ENCODE peak calls at places on chromosome 12, in four cellular contexts. I, Y, J and F are unnamed samples.

GRCh38 chr12:85155791-85156190 is 119.6 kb downstream of the LRRIQ1 start:
- DNase-seq in Y (no peak), J (no peak), I (peak; percentile 18), F (no peak)

GRCh38 chr12:130350715-130351114 is 13.0 kb downstream of the PIWIL1 start:
- DNase-seq in I (no peak), J (no peak), Y (no peak), F (no peak)

GRCh38 chr12:131281016-131281415 is 327.3 kb downstream of the ADGRD1 start:
- DNase-seq in J (no peak), I (no peak), Y (no peak), F (peak; percentile 24)

GRCh38 chr12:67803450-67804034 is 155.0 kb downstream of the DYRK2 start:
- DNase-seq in I (no peak), Y (no peak), J (no peak), F (no peak)

GRCh38 chr12:126784328-126784921 is 1482.5 kb upstream of the TMEM132C start:
- DNase-seq in I (peak; percentile 29), J (no peak), Y (no peak), F (no peak)

GRCh38 chr12:7915911-7916403 is 20.0 kb downstream of the SLC2A3 start:
- DNase-seq in I (no peak), Y (no peak), J (peak; percentile 67), F (no peak)

GRCh38 chr12:104510145-104510872 is 53.6 kb downstream of the CHST11 start:
- DNase-seq in Y (no peak), I (no peak), J (no peak), F (no peak)

GRCh38 chr12:109487181-109488050 is 10.0 kb downstream of the UBE3B start:
- DNase-seq in J (no peak), I (no peak), Y (no peak), F (no peak)

GRCh38 chr12:128754275-128754674 is 69.5 kb downstream of the SLC15A4 start:
- DNase-seq in J (no peak), Y (no peak), I (no peak), F (no peak)

GRCh38 chr12:6700646-6701051 is at the start of gene PIANP:
- DNase-seq in Y (peak; percentile 49), J (no peak), I (no peak), F (peak; percentile 75)

GRCh38 chr12:115404761-115405470 is 720.9 kb upstream of the TBX3 start:
- DNase-seq in J (no peak), Y (no peak), I (peak; percentile 89), F (no peak)

GRCh38 chr12:39102474-39103209 is 197.3 kb upstream of the CPNE8 start:
- DNase-seq in J (no peak), Y (no peak), I (peak; percentile 84), F (no peak)

GRCh38 chr12:2396448-2396871 is 343.7 kb downstream of the CACNA1C start:
- DNase-seq in I (peak; percentile 62), Y (no peak), J (peak; percentile 50), F (no peak)

GRCh38 chr12:38906482-38907170 is 1.2 kb upstream of the CPNE8 start:
- DNase-seq in I (peak; percentile 89), J (peak; percentile 95), Y (peak; percentile 46), F (peak; percentile 71)

GRCh38 chr12:32533971-32534590 is 134.7 kb downstream of the FGD4 start:
- DNase-seq in I (peak; percentile 97), Y (no peak), J (no peak), F (no peak)

GRCh38 chr12:85894653-85895052 is 20.6 kb downstream of the NTS start:
- DNase-seq in J (no peak), Y (no peak), I (no peak), F (no peak)

GRCh38 chr12:109772622-109773321 is 59.1 kb downstream of the FAM222A start:
- DNase-seq in J (no peak), Y (no peak), I (no peak), F (no peak)

GRCh38 chr12:7162691-7163114 is 26.8 kb upstream of the PEX5 start:
- DNase-seq in Y (no peak), J (no peak), I (no peak), F (no peak)

GRCh38 chr12:127722651-127723050 is 544.3 kb upstream of the TMEM132C start:
- DNase-seq in I (no peak), J (no peak), Y (no peak), F (no peak)

GRCh38 chr12:99045158-99045557 is 400.1 kb downstream of the APAF1 start:
- DNase-seq in J (no peak), Y (no peak), I (no peak), F (no peak)

GRCh38 chr12:45708363-45708762 is 21.1 kb upstream of the ARID2 start:
- DNase-seq in J (no peak), Y (no peak), I (no peak), F (no peak)

GRCh38 chr12:59710964-59711363 is 115.1 kb downstream of the SLC16A7 start:
- DNase-seq in J (no peak), Y (no peak), I (no peak), F (no peak)

GRCh38 chr12:48818831-48819590 is 715 bp downstream of the CACNB3 start:
- DNase-seq in I (no peak), J (no peak), Y (peak; percentile 31), F (no peak)
- TF ChIP-seq CTCF in I (no peak), J (no peak), Y (peak; percentile 19), F (no peak)

GRCh38 chr12:25194722-25195055 is 271 bp downstream of the DNAI7 start:
- DNase-seq in Y (no peak), J (no peak), I (no peak), F (no peak)

GRCh38 chr12:25200703-25201102 is 5.7 kb downstream of the ETFRF1 start:
- DNase-seq in Y (no peak), I (peak; percentile 24), J (no peak), F (no peak)

GRCh38 chr12:25194211-25194610 is 749 bp downstream of the DNAI7 start:
- DNase-seq in J (no peak), I (no peak), Y (no peak), F (no peak)

GRCh38 chr12:25197608-25198007 is 2.6 kb downstream of the ETFRF1 start:
- DNase-seq in J (no peak), Y (no peak), I (no peak), F (no peak)

GRCh38 chr12:25195056-25195971 is at the start of the genes DNAI7 and ETFRF1:
- DNase-seq in Y (peak; percentile 96), I (peak; percentile 87), J (peak; percentile 99), F (peak; percentile 98)
- TF ChIP-seq CTCF in Y (no peak), I (no peak), J (no peak), F (no peak)

GRCh38 chr12:124047045-124047566 is 74.1 kb downstream of the ZNF664 start:
- DNase-seq in Y (no peak), J (no peak), I (no peak), F (no peak)
- TF ChIP-seq CTCF in Y (no peak), J (no peak), I (no peak), F (no peak)

DNA sequence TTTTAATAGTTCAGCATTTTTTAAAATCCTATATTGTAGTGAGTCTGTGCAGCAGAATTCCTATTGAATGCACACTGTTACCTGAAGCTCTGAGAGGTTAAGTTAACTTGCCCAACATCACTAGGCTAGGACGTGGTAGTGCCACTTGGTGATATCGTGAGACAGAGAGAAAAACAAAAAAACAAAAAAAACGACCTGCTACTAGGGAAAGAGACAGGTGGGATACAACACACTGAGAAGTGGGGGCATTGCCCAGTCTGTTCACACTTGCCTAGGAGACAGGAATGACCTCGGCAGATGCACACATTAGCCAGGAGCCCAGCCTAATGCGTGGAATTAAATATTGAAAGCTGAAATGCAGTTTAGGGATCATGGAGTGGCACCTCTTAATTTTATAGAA is 129.7 kb upstream of the CCND2 start:
- DNase-seq in J (no peak), I (no peak), Y (no peak), F (no peak)
- TF ChIP-seq CTCF in J (no peak), I (no peak), Y (peak; percentile 51), F (no peak)